ENCODE peak calls at places on chromosomes 6 and 20, in four cellular contexts. One of them, this sample, is unnamed.

GRCh38 chr20:19181552-19181951 is 30.9 kb upstream of the SLC24A3 start:
- DNase-seq in MV-4-11: no peak
- DNase-seq in ELR: peak; percentile 3
- DNase-seq in B cell: no peak
- DNase-seq in this sample: no peak

GRCh38 chr6:157520986-157521664 is 140.1 kb downstream of the ZDHHC14 start:
- DNase-seq in ELR: no peak
- DNase-seq in MV-4-11: peak; percentile 74
- DNase-seq in B cell: no peak
- DNase-seq in this sample: no peak

GRCh38 chr6:140178550-140179334 is 804.3 kb upstream of the CITED2 start:
- DNase-seq in MV-4-11: no peak
- DNase-seq in B cell: no peak
- DNase-seq in ELR: peak; percentile 84
- DNase-seq in this sample: peak; percentile 19

GRCh38 chr6:91083226-91083625 is 496.4 kb upstream of the MAP3K7 start:
- DNase-seq in MV-4-11: no peak
- DNase-seq in B cell: no peak
- DNase-seq in ELR: no peak
- DNase-seq in this sample: no peak

GRCh38 chr6:26172496-26172958 is 85.3 kb downstream of the HFE start:
- DNase-seq in MV-4-11: peak; percentile 51
- DNase-seq in B cell: peak; percentile 69
- DNase-seq in ELR: peak; percentile 63
- DNase-seq in this sample: peak; percentile 65

GRCh38 chr20:56249244-56249955 is 868 bp downstream of the MC3R start:
- DNase-seq in MV-4-11: peak; percentile 59
- DNase-seq in ELR: peak; percentile 41
- DNase-seq in B cell: peak; percentile 3
- DNase-seq in this sample: no peak

GRCh38 chr6:7556394-7557106 is 15.1 kb downstream of the DSP start:
- DNase-seq in ELR: no peak
- DNase-seq in B cell: no peak
- DNase-seq in MV-4-11: no peak
- DNase-seq in this sample: no peak

GRCh38 chr6:63963756-63964315 is 328.2 kb downstream of the PHF3 start:
- DNase-seq in B cell: no peak
- DNase-seq in MV-4-11: no peak
- DNase-seq in ELR: no peak
- DNase-seq in this sample: no peak

GRCh38 chr6:13076575-13076974 is 251.8 kb downstream of the TBC1D7 start:
- DNase-seq in MV-4-11: no peak
- DNase-seq in B cell: no peak
- DNase-seq in ELR: no peak
- DNase-seq in this sample: no peak

GRCh38 chr6:147099974-147100373 is 104.2 kb upstream of the STXBP5 start:
- DNase-seq in MV-4-11: no peak
- DNase-seq in B cell: no peak
- DNase-seq in ELR: peak; percentile 81
- DNase-seq in this sample: no peak

GRCh38 chr6:91812596-91813274 is 1225.9 kb upstream of the MAP3K7 start:
- DNase-seq in MV-4-11: peak; percentile 13
- DNase-seq in B cell: no peak
- DNase-seq in ELR: no peak
- DNase-seq in this sample: peak; percentile 27

GRCh38 chr6:16420715-16421461 is 182.5 kb downstream of the GMPR start:
- DNase-seq in MV-4-11: peak; percentile 73
- DNase-seq in B cell: peak; percentile 67
- DNase-seq in ELR: peak; percentile 49
- DNase-seq in this sample: no peak

This sample was measured in RKO.